ENCODE peak calls at places on chromosome 11, in nine cellular contexts. C is pulmonary artery endothelial cell; M is esophagus squamous epithelium; U is omental fat pad; G is NCI-H2171; S is stimulated activated CD4-positive, alpha-beta T cell treated with anti-CD3 and anti-CD28 coated beads, Interleukin-15, amount 100 ng/mL, for 48 hours; L is osteocyte; Y is iPS DF 19.7; F is activated CD4-positive, CD25-positive, alpha-beta regulatory T cell treated with anti-CD3 and anti-CD28 coated beads, Interleukin-2, amount 50 U/mL, for 72 hours. B is an unnamed sample.

GRCh38 chr11:114653148-114653547 is 25.2 kb upstream of the NXPE2 start:
- DNase-seq in F (no peak), G (no peak), C (no peak), U (no peak), M (no peak), L (no peak), Y (no peak), S (no peak), B (no peak)

GRCh38 chr11:111702623-111703022 is 63.6 kb downstream of the PPP2R1B start:
- DNase-seq in G (no peak), C (no peak), Y (no peak), F (no peak), M (no peak), L (no peak), U (no peak), S (no peak), B (no peak)

GRCh38 chr11:75346296-75346695 is 5.2 kb downstream of the ARRB1 start:
- DNase-seq in M (no peak), C (no peak), F (no peak), S (no peak), G (no peak), L (no peak), Y (no peak), U (no peak), B (no peak)

GRCh38 chr11:19766206-19766605 is 53.6 kb downstream of the NAV2 start:
- DNase-seq in C (no peak), F (no peak), M (no peak), Y (no peak), L (no peak), U (no peak), S (no peak), G (no peak), B (no peak)

GRCh38 chr11:83680351-83680750 is 394.2 kb upstream of the CCDC90B start:
- DNase-seq in Y (no peak), C (no peak), G (no peak), S (no peak), F (no peak), M (no peak), U (no peak), L (no peak), B (no peak)

GRCh38 chr11:117175104-117175503 is 3.4 kb upstream of the SIDT2 start:
- DNase-seq in L (no peak), G (no peak), U (no peak), C (no peak), S (no peak), F (no peak), M (no peak), Y (no peak), B (no peak)

GRCh38 chr11:120295110-120295509 is 30.0 kb upstream of the TLCD5 start:
- DNase-seq in C (no peak), M (no peak), S (no peak), F (no peak), L (no peak), U (no peak), G (no peak), Y (no peak), B (no peak)

GRCh38 chr11:134120921-134121526 is 52.2 kb downstream of the JAM3 start:
- DNase-seq in C (peak; percentile 66), M (no peak), U (no peak), L (no peak), F (no peak), S (no peak), G (no peak), Y (no peak), B (no peak)

GRCh38 chr11:78248903-78249302 is 60.2 kb downstream of the USP35 start:
- DNase-seq in C (no peak), M (no peak), L (no peak), F (no peak), U (no peak), Y (no peak), G (no peak), S (no peak), B (no peak)

GRCh38 chr11:68127791-68128681 is 6.8 kb upstream of the CHKA start:
- DNase-seq in S (no peak), L (peak; percentile 93), U (no peak), Y (peak; percentile 88), F (no peak), G (no peak), M (no peak), C (no peak), B (no peak)

GRCh38 chr11:35735411-35735810 is 72.8 kb downstream of the TRIM44 start:
- DNase-seq in C (peak; percentile 8), M (no peak), L (no peak), F (no peak), S (no peak), U (no peak), Y (no peak), G (no peak), B (no peak)

GRCh38 chr11:18752502-18752901 is 26.5 kb upstream of the IGSF22 start:
- DNase-seq in S (no peak), C (no peak), Y (no peak), L (no peak), G (no peak), M (no peak), U (no peak), F (no peak), B (no peak)

GRCh38 chr11:109960831-109961230 is 132.4 kb upstream of the ZC3H12C start:
- DNase-seq in L (no peak), Y (peak; percentile 15), F (no peak), C (no peak), M (no peak), G (no peak), S (no peak), U (no peak), B (no peak)

GRCh38 chr11:63667993-63668392 is 3.2 kb downstream of the ATL3 start:
- DNase-seq in S (no peak), Y (no peak), F (no peak), M (no peak), L (peak; percentile 21), G (no peak), C (peak; percentile 52), U (no peak), B (no peak)

GRCh38 chr11:66321606-66322005 is 4.8 kb upstream of the CD248 start:
- DNase-seq in Y (no peak), G (no peak), F (no peak), M (no peak), U (no peak), L (no peak), C (no peak), S (no peak), B (no peak)

GRCh38 chr11:31966846-31967245 is 124.0 kb upstream of the RCN1 start:
- DNase-seq in U (no peak), G (no peak), S (no peak), F (no peak), M (no peak), Y (no peak), C (no peak), L (peak; percentile 76), B (no peak)

GRCh38 chr11:131977854-131978253 is 607.4 kb downstream of the NTM start:
- DNase-seq in C (no peak), S (no peak), G (no peak), F (no peak), M (no peak), L (no peak), Y (no peak), U (no peak), B (no peak)

GRCh38 chr11:13297917-13298356 is 20.3 kb downstream of the BMAL1 start:
- DNase-seq in Y (no peak), U (no peak), M (no peak), G (no peak), L (no peak), C (no peak), F (no peak), S (no peak), B (no peak)

GRCh38 chr11:47105541-47105940 is 71.1 kb downstream of the ARFGAP2 start:
- DNase-seq in C (no peak), U (no peak), M (no peak), L (no peak), G (no peak), F (no peak), S (no peak), Y (no peak), B (no peak)

GRCh38 chr11:44167047-44167446 is 71.6 kb downstream of the EXT2 start:
- DNase-seq in Y (no peak), C (no peak), G (no peak), S (no peak), M (no peak), L (no peak), F (no peak), U (no peak), B (no peak)

GRCh38 chr11:59062602-59063529 is 23.2 kb upstream of the GLYATL1B start:
- DNase-seq in Y (no peak), S (no peak), L (no peak), C (no peak), F (no peak), M (no peak), G (no peak), U (no peak), B (no peak)

GRCh38 chr11:68371176-68372041 is 59.0 kb downstream of the LRP5 start:
- DNase-seq in L (no peak), U (no peak), G (no peak), M (no peak), Y (no peak), C (no peak), F (no peak), S (no peak), B (no peak)

GRCh38 chr11:116595305-116595880 is 177.4 kb downstream of the BUD13 start:
- DNase-seq in Y (no peak), M (no peak), C (no peak), U (no peak), G (no peak), F (no peak), S (no peak), L (no peak), B (no peak)

GRCh38 chr11:126702987-126703386 is 297.6 kb downstream of the KIRREL3 start:
- DNase-seq in S (no peak), G (no peak), M (no peak), L (no peak), Y (no peak), U (no peak), C (no peak), F (no peak), B (no peak)

GRCh38 chr11:6724013-6724412 is 40.9 kb upstream of the MRPL17 start:
- DNase-seq in L (no peak), C (no peak), M (no peak), G (no peak), F (no peak), U (no peak), S (no peak), Y (no peak), B (no peak)

GRCh38 chr11:11621881-11622706 is at the start of gene GALNT18:
- DNase-seq in F (peak; percentile 60), C (peak; percentile 66), G (peak; percentile 85), S (peak; percentile 74), L (peak; percentile 98), M (no peak), Y (peak; percentile 64), U (peak; percentile 60), B (peak; percentile 36)